ENCODE peak calls at places on chromosomes 7 and 10, in six cellular contexts. B is endothelial cell, N is pancreas, I is esophagus squamous epithelium, P is mammary epithelial cell, L is H9. H is an unnamed sample.
A peak's percentile ranks its signal among the peaks of the same experiment; 100 is the strongest.

GRCh38 chr10:98295907-98296306 is 27.9 kb upstream of the LOXL4 start:
- DNase-seq in B (no peak), N (no peak), I (no peak), P (no peak), L (no peak), H (no peak)

GRCh38 chr7:152894295-152895170 is 135.0 kb downstream of the ACTR3B start:
- DNase-seq in B (peak; percentile 72), N (no peak), I (no peak), P (no peak), L (peak; percentile 66), H (no peak)

GRCh38 chr10:27792191-27792590 is 46.6 kb upstream of the MKX start:
- DNase-seq in B (no peak), N (no peak), I (no peak), P (no peak), L (no peak), H (no peak)

GRCh38 chr7:45407730-45408406 is 166.3 kb upstream of the ADCY1 start:
- DNase-seq in B (peak; percentile 57), N (no peak), I (no peak), P (no peak), L (peak; percentile 80), H (no peak)

GRCh38 chr10:88541116-88541626 is 41.9 kb downstream of the RNLS start:
- DNase-seq in B (no peak), N (no peak), I (no peak), P (peak; percentile 50), L (no peak), H (no peak)

GRCh38 chr10:11016959-11017574 is 605 bp upstream of the CELF2 start:
- DNase-seq in B (no peak), N (no peak), I (no peak), P (no peak), L (no peak), H (peak; percentile 16)

GRCh38 chr10:361203-362135 is 226.2 kb downstream of the ZMYND11 start:
- DNase-seq in B (no peak), N (no peak), I (no peak), P (no peak), L (no peak), H (no peak)

GRCh38 chr10:79377557-79378382 is 30.5 kb downstream of the PPIF start:
- DNase-seq in B (no peak), N (no peak), I (no peak), P (no peak), L (peak; percentile 20), H (peak; percentile 5)

GRCh38 chr7:5824297-5824610 is 42.8 kb upstream of the RNF216 start:
- DNase-seq in B (no peak), N (no peak), I (no peak), P (no peak), L (no peak), H (no peak)

GRCh38 chr10:17077251-17077904 is 52.2 kb downstream of the CUBN start:
- DNase-seq in B (no peak), N (no peak), I (no peak), P (no peak), L (no peak), H (no peak)

GRCh38 chr7:8290645-8291308 is 28.8 kb upstream of the ICA1 start:
- DNase-seq in B (no peak), N (peak; percentile 73), I (no peak), P (peak; percentile 29), L (no peak), H (no peak)

GRCh38 chr7:29288534-29289091 is 94.0 kb downstream of the CHN2 start:
- DNase-seq in B (no peak), N (no peak), I (no peak), P (no peak), L (no peak), H (no peak)

GRCh38 chr10:101577121-101577871 is 10.8 kb downstream of the POLL start:
- DNase-seq in B (no peak), N (no peak), I (no peak), P (no peak), L (no peak), H (no peak)

GRCh38 chr10:98516352-98516751 is 69.6 kb upstream of the HPS1 start:
- DNase-seq in B (no peak), N (no peak), I (no peak), P (no peak), L (no peak), H (no peak)

GRCh38 chr10:128221128-128221527 is 94.9 kb upstream of the MKI67 start:
- DNase-seq in B (no peak), N (no peak), I (no peak), P (no peak), L (no peak), H (no peak)

GRCh38 chr10:90804354-90804753 is 53.5 kb downstream of the HTR7 start:
- DNase-seq in B (no peak), N (no peak), I (no peak), P (no peak), L (no peak), H (no peak)

GRCh38 chr10:71390435-71390820 is 6.3 kb upstream of the CDH23 start:
- DNase-seq in B (no peak), N (no peak), I (no peak), P (no peak), L (peak; percentile 19), H (no peak)

GRCh38 chr7:121178869-121179497 is 149.8 kb upstream of the WNT16 start:
- DNase-seq in B (no peak), N (no peak), I (no peak), P (no peak), L (no peak), H (no peak)

GRCh38 chr7:47000561-47000960 is 581.4 kb downstream of the TNS3 start:
- DNase-seq in B (no peak), N (no peak), I (no peak), P (no peak), L (no peak), H (no peak)

GRCh38 chr10:111100198-111100597 is 23.4 kb downstream of the ADRA2A start:
- DNase-seq in B (no peak), N (no peak), I (no peak), P (no peak), L (no peak), H (no peak)

GRCh38 chr10:7000063-7000462 is 410.8 kb downstream of the SFMBT2 start:
- DNase-seq in B (no peak), N (no peak), I (no peak), P (no peak), L (no peak), H (no peak)

GRCh38 chr10:104824378-104825006 is 183.4 kb downstream of the SORCS3 start:
- DNase-seq in B (peak; percentile 75), N (peak; percentile 17), I (no peak), P (peak; percentile 39), L (peak; percentile 61), H (no peak)

GRCh38 chr7:123723913-123724312 is 24.9 kb downstream of the WASL start:
- DNase-seq in B (no peak), N (no peak), I (no peak), P (no peak), L (no peak), H (no peak)

GRCh38 chr7:123727071-123727837 is 21.5 kb downstream of the WASL start:
- DNase-seq in B (no peak), N (no peak), I (no peak), P (peak; percentile 51), L (no peak), H (no peak)

GRCh38 chr7:123725586-123726171 is 23.1 kb downstream of the WASL start:
- DNase-seq in B (no peak), N (no peak), I (no peak), P (no peak), L (no peak), H (no peak)

GRCh38 chr7:123729217-123729578 is 19.6 kb downstream of the WASL start:
- DNase-seq in B (no peak), N (no peak), I (no peak), P (no peak), L (no peak), H (no peak)

DNA sequence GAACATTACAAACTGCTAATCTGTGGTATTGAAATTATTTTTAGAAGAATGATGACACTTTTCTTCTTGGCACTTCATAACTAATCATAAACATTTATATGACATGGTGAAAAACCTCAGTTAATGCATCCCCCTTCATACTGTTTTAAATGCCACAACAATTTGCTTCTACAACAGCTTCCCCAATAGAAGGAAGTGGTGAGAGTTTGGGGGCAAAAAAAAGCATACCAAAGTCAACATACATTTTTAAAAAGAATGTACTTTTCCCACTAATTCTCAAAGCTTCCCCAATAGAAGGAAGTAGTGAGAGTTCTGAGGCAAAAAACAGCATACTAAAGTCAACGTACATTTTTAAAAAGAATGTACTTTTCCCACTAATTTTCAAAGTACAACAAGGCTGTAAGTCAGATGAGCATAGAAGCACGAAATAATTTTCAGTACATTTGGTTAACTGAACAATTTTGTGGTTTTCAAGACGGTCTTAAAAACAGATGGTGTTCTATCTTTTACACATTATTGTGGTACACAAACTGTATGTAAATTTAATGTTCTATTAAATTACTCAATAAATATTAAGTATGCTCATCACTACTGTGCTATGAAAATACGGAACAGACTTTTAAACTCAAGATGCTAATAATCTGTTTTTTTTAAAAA is 23.9 kb downstream of the WASL start:
- DNase-seq in B (no peak), N (no peak), I (no peak), P (no peak), L (no peak), H (no peak)
- TF ChIP-seq CTCF in B (no peak), N (no peak), I (no peak), P (no peak), L (no peak), H (no peak)

DNA sequence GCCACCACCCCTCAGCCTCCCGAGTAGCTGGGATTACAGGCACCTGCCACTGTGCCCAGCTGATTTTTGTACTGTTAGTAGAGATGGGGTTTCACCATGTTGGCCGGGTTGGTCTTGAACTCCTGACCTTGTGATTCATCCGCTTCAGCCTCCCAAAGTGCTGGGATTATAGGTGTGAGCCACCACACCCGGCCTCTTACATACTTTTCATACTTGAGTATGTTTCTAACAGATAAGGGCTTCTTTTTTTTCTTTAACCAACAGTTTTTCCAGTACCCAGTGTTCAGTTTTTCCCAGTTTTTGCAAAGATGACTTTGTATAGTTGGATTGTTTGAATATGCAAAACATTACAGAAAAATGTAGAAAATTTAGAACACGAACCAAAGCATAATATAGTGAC is 7.7 kb downstream of the EIF4H start:
- DNase-seq in B (no peak), N (no peak), I (no peak), P (no peak), L (no peak), H (no peak)
- TF ChIP-seq CTCF in B (no peak), N (no peak), I (no peak), P (no peak), L (no peak), H (no peak)

GRCh38 chr10:132710746-132711617 is 75.0 kb downstream of the NKX6-2 start:
- DNase-seq in B (no peak), N (no peak), I (no peak), P (no peak), L (no peak), H (no peak)
- TF ChIP-seq CTCF in B (no peak), N (no peak), I (no peak), P (no peak), L (no peak), H (no peak)

GRCh38 chr7:17991866-17992648 is 35.6 kb downstream of the PRPS1L1 start:
- DNase-seq in B (peak; percentile 30), N (peak; percentile 16), I (no peak), P (no peak), L (peak; percentile 66), H (no peak)
- TF ChIP-seq CTCF in B (peak; percentile 37), N (no peak), I (no peak), P (peak; percentile 44), L (peak; percentile 72), H (no peak)

GRCh38 chr7:31065021-31065593 is 13.0 kb downstream of the ADCYAP1R1 start:
- DNase-seq in B (no peak), N (no peak), I (no peak), P (no peak), L (no peak), H (no peak)
- TF ChIP-seq CTCF in B (no peak), N (no peak), I (no peak), P (no peak), L (peak; percentile 55), H (no peak)

H was measured in natural killer cell.